ENCODE peak calls at places on chromosomes 7 and 10, in seven cellular contexts. One of them, this sample, is unnamed.

GRCh38 chr7:132580717-132581285 is 4.5 kb upstream of the PLXNA4 start:
- DNase-seq in NCI-H1105: peak; percentile 81
- DNase-seq in LoVo: peak; percentile 76
- DNase-seq in NCI-H1436: peak; percentile 15
- DNase-seq in smooth muscle cell of the brain vasculature: peak; percentile 57
- DNase-seq in memory B cell: no peak
- DNase-seq in esophagus squamous epithelium: no peak
- DNase-seq in this sample: no peak

GRCh38 chr10:19964625-19965024 is 148.4 kb downstream of the PLXDC2 start:
- DNase-seq in esophagus squamous epithelium: no peak
- DNase-seq in NCI-H1436: no peak
- DNase-seq in LoVo: no peak
- DNase-seq in smooth muscle cell of the brain vasculature: no peak
- DNase-seq in memory B cell: no peak
- DNase-seq in NCI-H1105: no peak
- DNase-seq in this sample: no peak

GRCh38 chr10:15433850-15434537 is 62.9 kb upstream of the FAM171A1 start:
- DNase-seq in smooth muscle cell of the brain vasculature: no peak
- DNase-seq in LoVo: peak; percentile 57
- DNase-seq in NCI-H1105: peak; percentile 44
- DNase-seq in esophagus squamous epithelium: no peak
- DNase-seq in NCI-H1436: peak; percentile 27
- DNase-seq in memory B cell: peak; percentile 22
- DNase-seq in this sample: no peak

GRCh38 chr7:121058975-121059374 is 70.5 kb downstream of the CPED1 start:
- DNase-seq in esophagus squamous epithelium: no peak
- DNase-seq in memory B cell: no peak
- DNase-seq in smooth muscle cell of the brain vasculature: no peak
- DNase-seq in LoVo: no peak
- DNase-seq in NCI-H1436: no peak
- DNase-seq in NCI-H1105: no peak
- DNase-seq in this sample: no peak

GRCh38 chr10:71692598-71693307 is 26.8 kb downstream of the C10orf105 start:
- DNase-seq in NCI-H1436: no peak
- DNase-seq in memory B cell: no peak
- DNase-seq in smooth muscle cell of the brain vasculature: no peak
- DNase-seq in NCI-H1105: no peak
- DNase-seq in LoVo: no peak
- DNase-seq in esophagus squamous epithelium: no peak
- DNase-seq in this sample: no peak

GRCh38 chr7:77441046-77441445 is 24.9 kb upstream of the GSAP start:
- DNase-seq in esophagus squamous epithelium: no peak
- DNase-seq in LoVo: no peak
- DNase-seq in NCI-H1436: no peak
- DNase-seq in NCI-H1105: no peak
- DNase-seq in memory B cell: no peak
- DNase-seq in smooth muscle cell of the brain vasculature: no peak
- DNase-seq in this sample: no peak

GRCh38 chr7:52917982-52918578 is 117.4 kb upstream of the POM121L12 start:
- DNase-seq in smooth muscle cell of the brain vasculature: no peak
- DNase-seq in memory B cell: no peak
- DNase-seq in LoVo: peak; percentile 9
- DNase-seq in NCI-H1105: no peak
- DNase-seq in esophagus squamous epithelium: no peak
- DNase-seq in NCI-H1436: no peak
- DNase-seq in this sample: no peak

GRCh38 chr10:4043897-4044296 is 258.9 kb upstream of the KLF6 start:
- DNase-seq in memory B cell: no peak
- DNase-seq in NCI-H1436: no peak
- DNase-seq in esophagus squamous epithelium: no peak
- DNase-seq in LoVo: no peak
- DNase-seq in smooth muscle cell of the brain vasculature: no peak
- DNase-seq in NCI-H1105: no peak
- DNase-seq in this sample: no peak

GRCh38 chr7:108132551-108133265 is 2.5 kb upstream of the LAMB4 start:
- DNase-seq in esophagus squamous epithelium: no peak
- DNase-seq in smooth muscle cell of the brain vasculature: no peak
- DNase-seq in LoVo: no peak
- DNase-seq in memory B cell: no peak
- DNase-seq in NCI-H1436: no peak
- DNase-seq in NCI-H1105: no peak
- DNase-seq in this sample: no peak

GRCh38 chr7:47484923-47485639 is 96.8 kb downstream of the TNS3 start:
- DNase-seq in esophagus squamous epithelium: no peak
- DNase-seq in NCI-H1105: no peak
- DNase-seq in memory B cell: no peak
- DNase-seq in LoVo: no peak
- DNase-seq in smooth muscle cell of the brain vasculature: no peak
- DNase-seq in NCI-H1436: no peak
- DNase-seq in this sample: peak; percentile 74

GRCh38 chr7:93036149-93036640 is 81.6 kb downstream of the SAMD9 start:
- DNase-seq in NCI-H1436: no peak
- DNase-seq in smooth muscle cell of the brain vasculature: no peak
- DNase-seq in NCI-H1105: no peak
- DNase-seq in memory B cell: no peak
- DNase-seq in LoVo: no peak
- DNase-seq in esophagus squamous epithelium: no peak
- DNase-seq in this sample: no peak

GRCh38 chr7:93894966-93895650 is 4.6 kb upstream of the TFPI2 start:
- DNase-seq in smooth muscle cell of the brain vasculature: no peak
- DNase-seq in NCI-H1105: no peak
- DNase-seq in memory B cell: no peak
- DNase-seq in esophagus squamous epithelium: no peak
- DNase-seq in LoVo: no peak
- DNase-seq in NCI-H1436: no peak
- DNase-seq in this sample: no peak

This sample was measured in brain pericyte.